ENCODE peak calls at places on chromosomes 4 and X, in nine cellular contexts. Z, U, Q, M, K, D, J, A and I are unnamed samples.

GRCh38 chr4:75308049-75308448 is 206.2 kb downstream of the RCHY1 start:
- DNase-seq in D (no peak), A (no peak), Z (no peak), J (no peak), Q (no peak), K (no peak), U (no peak), M (no peak), I (no peak)

GRCh38 chr4:188015025-188015778 is 19.6 kb downstream of the ZFP42 start:
- DNase-seq in D (no peak), M (no peak), U (no peak), Q (no peak), K (no peak), Z (peak), J (no peak), A (peak), I (peak)

GRCh38 chrX:11541510-11541909 is 124.2 kb downstream of the ARHGAP6 start:
- DNase-seq in K (no peak), D (no peak), A (peak), U (no peak), M (no peak), J (no peak), Q (no peak), Z (no peak), I (no peak)

GRCh38 chr4:3352505-3352904 is 59.7 kb downstream of the RGS12 start:
- DNase-seq in Q (no peak), K (no peak), U (no peak), A (no peak), J (no peak), D (no peak), M (no peak), Z (no peak), I (no peak)

GRCh38 chr4:3828546-3828945 is 62.4 kb downstream of the ADRA2C start:
- DNase-seq in J (no peak), M (no peak), Z (no peak), D (no peak), U (no peak), A (no peak), Q (no peak), K (no peak), I (no peak)

GRCh38 chr4:165133150-165133549 is 20.5 kb upstream of the TMEM192 start:
- DNase-seq in U (no peak), Z (no peak), A (peak), D (no peak), Q (no peak), J (no peak), M (no peak), K (no peak), I (no peak)

GRCh38 chr4:55859711-55860110 is 6.3 kb downstream of the EXOC1 start:
- DNase-seq in A (no peak), K (peak), J (no peak), D (no peak), M (no peak), U (no peak), Q (no peak), Z (no peak), I (no peak)

GRCh38 chr4:19924761-19925160 is 326.9 kb upstream of the SLIT2 start:
- DNase-seq in J (no peak), D (no peak), U (peak), M (no peak), Q (no peak), Z (no peak), A (peak), K (peak), I (no peak)

GRCh38 chr4:65007841-65008439 is 598.7 kb upstream of the TECRL start:
- DNase-seq in D (no peak), U (peak), J (no peak), A (peak), K (peak), Z (no peak), M (no peak), Q (peak), I (peak)

GRCh38 chr4:155620637-155621036 is 46.0 kb upstream of the GUCY1A1 start:
- DNase-seq in J (no peak), A (no peak), M (no peak), D (no peak), Q (no peak), U (no peak), K (no peak), Z (no peak), I (no peak)

GRCh38 chr4:83213640-83214039 is 71.0 kb downstream of the COQ2 start:
- DNase-seq in Z (no peak), Q (no peak), K (no peak), J (no peak), A (no peak), U (no peak), M (no peak), D (no peak), I (no peak)

GRCh38 chr4:95540227-95540626 is 8.5 kb downstream of the UNC5C start:
- DNase-seq in M (no peak), Z (no peak), J (no peak), K (no peak), Q (peak), D (no peak), A (peak), U (no peak), I (no peak)

GRCh38 chr4:172978848-172979247 is 189.8 kb upstream of the GALNT7 start:
- DNase-seq in Q (no peak), J (no peak), D (no peak), U (no peak), K (no peak), A (no peak), M (no peak), Z (no peak), I (no peak)

GRCh38 chr4:40749717-40750460 is at the start of gene NSUN7:
- DNase-seq in U (peak), K (peak), Z (peak), A (peak), J (no peak), Q (no peak), M (peak), D (no peak), I (peak)

GRCh38 chr4:48139688-48140087 is 5.6 kb upstream of the TXK start:
- DNase-seq in M (no peak), U (peak), D (no peak), Q (peak), Z (peak), J (no peak), A (peak), K (no peak), I (no peak)

GRCh38 chr4:22462693-22463092 is 53.2 kb downstream of the ADGRA3 start:
- DNase-seq in D (no peak), U (no peak), K (no peak), M (no peak), A (no peak), J (no peak), Q (no peak), Z (no peak), I (no peak)